ENCODE peak calls at places on chromosomes 7 and 10, in ten cellular contexts. K, M, R, Z, D, C, V, O, S and G are unnamed samples.

GRCh38 chr7:42735081-42735480 is 176.8 kb downstream of the C7orf25 start:
- DNase-seq in K (no peak), M (no peak), R (no peak), Z (no peak), D (no peak), C (no peak), V (no peak), O (no peak), S (no peak), G (no peak)

GRCh38 chr10:65194131-65194530 is 1672.9 kb downstream of the REEP3 start:
- DNase-seq in K (peak), M (no peak), R (no peak), Z (no peak), D (no peak), C (no peak), V (no peak), O (no peak), S (no peak), G (no peak)

GRCh38 chr7:122652851-122653250 is 46.1 kb downstream of the RNF133 start:
- DNase-seq in K (no peak), M (no peak), R (no peak), Z (no peak), D (no peak), C (no peak), V (no peak), O (no peak), S (no peak), G (no peak)

GRCh38 chr7:43954524-43955228 is 28.4 kb downstream of the UBE2D4 start:
- DNase-seq in K (peak), M (peak), R (peak), Z (peak), D (peak), C (no peak), V (peak), O (no peak), S (no peak), G (no peak)

GRCh38 chr7:144670251-144670650 is 165.6 kb downstream of the TPK1 start:
- DNase-seq in K (no peak), M (no peak), R (no peak), Z (no peak), D (no peak), C (no peak), V (no peak), O (no peak), S (no peak), G (no peak)

GRCh38 chr7:84336303-84336702 is 141.7 kb upstream of the SEMA3A start:
- DNase-seq in K (no peak), M (no peak), R (peak), Z (no peak), D (no peak), C (no peak), V (peak), O (no peak), S (no peak), G (no peak)

GRCh38 chr10:43221419-43222293 is 45.2 kb downstream of the RASGEF1A start:
- DNase-seq in K (no peak), M (peak), R (no peak), Z (peak), D (peak), C (peak), V (no peak), O (no peak), S (peak), G (peak)

GRCh38 chr7:27585781-27586447 is 76.8 kb downstream of the HIBADH start:
- DNase-seq in K (no peak), M (no peak), R (no peak), Z (no peak), D (no peak), C (no peak), V (no peak), O (no peak), S (no peak), G (no peak)

GRCh38 chr10:93496322-93497041 is at the start of gene CEP55:
- DNase-seq in K (peak), M (peak), R (peak), Z (peak), D (peak), C (peak), V (peak), O (peak), S (peak), G (peak)

GRCh38 chr10:100065084-100065660 is 16.5 kb downstream of the CPN1 start:
- DNase-seq in K (no peak), M (no peak), R (no peak), Z (no peak), D (no peak), C (no peak), V (no peak), O (no peak), S (no peak), G (peak)

GRCh38 chr7:99019523-99020412 is 124.1 kb downstream of the SMURF1 start:
- DNase-seq in K (no peak), M (peak), R (no peak), Z (no peak), D (peak), C (no peak), V (no peak), O (no peak), S (no peak), G (peak)

GRCh38 chr7:36129048-36129534 is 24.0 kb upstream of the EEPD1 start:
- DNase-seq in K (peak), M (no peak), R (no peak), Z (peak), D (peak), C (no peak), V (peak), O (no peak), S (no peak), G (peak)

GRCh38 chr10:28954211-28954610 is 276.9 kb downstream of the BAMBI start:
- DNase-seq in K (no peak), M (no peak), R (no peak), Z (no peak), D (no peak), C (no peak), V (peak), O (no peak), S (no peak), G (no peak)

GRCh38 chr7:158602905-158603772 is 15.5 kb upstream of the PTPRN2 start:
- DNase-seq in K (no peak), M (no peak), R (no peak), Z (no peak), D (no peak), C (no peak), V (peak), O (no peak), S (no peak), G (no peak)

GRCh38 chr10:77710759-77711682 is 73.4 kb upstream of the KCNMA1 start:
- DNase-seq in K (peak), M (peak), R (peak), Z (peak), D (peak), C (peak), V (peak), O (peak), S (peak), G (peak)

GRCh38 chr7:1461640-1462375 is 2.5 kb upstream of the MICALL2 start:
- DNase-seq in K (no peak), M (no peak), R (no peak), Z (no peak), D (no peak), C (no peak), V (no peak), O (no peak), S (no peak), G (no peak)

GRCh38 chr10:28668363-28669226 is 8.7 kb upstream of the BAMBI start:
- DNase-seq in K (no peak), M (peak), R (no peak), Z (peak), D (peak), C (peak), V (no peak), O (no peak), S (peak), G (peak)

GRCh38 chr10:89852872-89853271 is 151.5 kb downstream of the KIF20B start:
- DNase-seq in K (no peak), M (no peak), R (no peak), Z (no peak), D (no peak), C (no peak), V (no peak), O (no peak), S (no peak), G (no peak)

GRCh38 chr7:33108931-33109757 is at the start of gene RP9:
- DNase-seq in K (peak), M (peak), R (peak), Z (peak), D (peak), C (peak), V (peak), O (peak), S (peak), G (peak)

GRCh38 chr10:46022978-46023702 is 7.3 kb downstream of the NCOA4 start:
- DNase-seq in K (peak), M (peak), R (peak), Z (peak), D (peak), C (peak), V (peak), O (peak), S (peak), G (peak)
- TF ChIP-seq POLR2A in K (no peak), M (no peak), R (peak), Z (peak), D (peak), C (peak), V (peak), O (peak), S (no peak), G (no peak)

GRCh38 chr10:129678186-129678585 is 211.1 kb downstream of the MGMT start:
- DNase-seq in K (no peak), M (no peak), R (no peak), Z (peak), D (no peak), C (no peak), V (no peak), O (no peak), S (no peak), G (no peak)

GRCh38 chr10:129677377-129677927 is 210.4 kb downstream of the MGMT start:
- DNase-seq in K (no peak), M (no peak), R (no peak), Z (no peak), D (no peak), C (no peak), V (no peak), O (no peak), S (no peak), G (no peak)

GRCh38 chr10:129675027-129675769 is 208.2 kb downstream of the MGMT start:
- DNase-seq in K (no peak), M (no peak), R (no peak), Z (no peak), D (no peak), C (no peak), V (no peak), O (no peak), S (no peak), G (no peak)

GRCh38 chr10:129673292-129673691 is 206.3 kb downstream of the MGMT start:
- DNase-seq in K (no peak), M (no peak), R (no peak), Z (no peak), D (no peak), C (no peak), V (no peak), O (no peak), S (no peak), G (no peak)

GRCh38 chr10:129676014-129676413 is 209.0 kb downstream of the MGMT start:
- DNase-seq in K (no peak), M (no peak), R (no peak), Z (no peak), D (no peak), C (no peak), V (no peak), O (no peak), S (no peak), G (no peak)
- TF ChIP-seq POLR2A in K (no peak), M (no peak), R (no peak), Z (no peak), D (no peak), C (no peak), V (no peak), O (no peak), S (no peak), G (no peak)

GRCh38 chr7:87933605-87933952 is 472 bp upstream of the ADAM22 start:
- DNase-seq in K (no peak), M (no peak), R (no peak), Z (no peak), D (no peak), C (no peak), V (no peak), O (no peak), S (no peak), G (no peak)

GRCh38 chr7:87934699-87935372 is 785 bp downstream of the ADAM22 start:
- DNase-seq in K (no peak), M (no peak), R (peak), Z (no peak), D (no peak), C (peak), V (no peak), O (peak), S (peak), G (no peak)

GRCh38 chr7:87935373-87935706 is 1.3 kb downstream of the ADAM22 start:
- DNase-seq in K (no peak), M (no peak), R (no peak), Z (no peak), D (no peak), C (no peak), V (no peak), O (no peak), S (no peak), G (no peak)

GRCh38 chr7:87933953-87934698 is at the start of gene ADAM22:
- DNase-seq in K (peak), M (peak), R (peak), Z (peak), D (peak), C (peak), V (peak), O (peak), S (peak), G (peak)
- TF ChIP-seq POLR2A in K (peak), M (no peak), R (peak), Z (no peak), D (no peak), C (no peak), V (no peak), O (peak), S (peak), G (no peak)

DNA sequence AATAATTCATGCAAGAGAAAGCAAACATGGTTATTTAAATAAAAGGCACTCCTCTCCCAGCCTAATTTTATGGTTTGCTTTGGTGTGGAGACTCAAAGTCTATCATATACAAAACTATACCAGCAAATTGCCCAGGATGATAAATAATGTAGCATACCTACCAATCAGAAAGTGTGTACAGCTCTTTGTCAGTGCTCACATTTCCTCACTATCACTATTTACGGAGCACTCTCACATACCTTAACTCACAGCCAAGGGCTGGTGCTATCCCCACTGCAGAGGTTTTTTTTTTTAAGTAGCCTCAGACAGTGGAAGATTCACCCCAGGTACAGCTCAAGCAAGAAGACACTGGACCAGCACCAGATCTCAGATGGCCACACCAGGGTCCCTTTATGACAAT is 2.5 kb downstream of the PDLIM1 start:
- DNase-seq in K (no peak), M (no peak), R (no peak), Z (no peak), D (no peak), C (no peak), V (no peak), O (no peak), S (no peak), G (peak)
- TF ChIP-seq POLR2A in K (no peak), M (no peak), R (no peak), Z (no peak), D (no peak), C (no peak), V (no peak), O (no peak), S (no peak), G (no peak)

DNA sequence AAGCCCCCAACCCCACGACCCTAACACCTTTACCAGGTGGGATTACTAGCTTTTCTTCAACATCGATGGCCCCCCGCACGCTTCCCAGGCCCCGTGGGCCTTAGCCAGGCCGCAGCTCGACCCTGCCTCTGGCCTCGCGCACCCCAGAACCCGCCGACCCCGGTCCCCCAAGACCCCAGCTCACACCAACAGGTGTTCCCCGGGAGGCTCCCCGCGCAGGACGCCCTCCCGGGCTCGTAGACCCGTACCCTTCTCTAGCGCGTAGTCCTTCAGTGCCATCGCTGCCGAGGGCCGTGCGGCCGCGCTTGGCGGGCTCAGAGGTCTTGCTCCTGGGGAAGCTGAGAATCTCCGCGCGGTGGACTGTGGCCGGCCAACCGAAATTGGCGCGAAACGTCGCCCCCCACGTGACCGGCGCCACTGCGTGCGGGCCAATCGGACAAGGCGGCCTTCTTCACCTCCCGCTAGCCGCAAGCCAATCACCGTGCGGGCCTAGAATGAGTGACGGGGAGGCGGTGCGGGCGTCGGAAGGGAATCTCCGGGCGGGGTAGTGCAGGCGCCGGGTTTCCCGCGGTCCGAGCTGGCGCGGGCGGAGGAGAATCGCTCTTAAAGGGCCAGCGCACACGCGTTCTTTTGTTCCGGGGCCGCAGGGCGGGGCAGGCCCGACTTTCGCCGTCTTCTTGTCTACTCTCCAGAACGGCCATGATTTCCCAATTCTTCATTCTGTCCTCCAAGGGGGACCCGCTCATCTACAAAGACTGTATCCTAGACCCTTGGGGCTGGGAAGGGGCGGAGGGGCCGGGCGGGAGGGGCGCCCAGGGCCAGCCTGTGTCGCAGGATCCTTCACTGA is at the start of the genes AP4M1 and MCM7:
- DNase-seq in K (peak), M (peak), R (peak), Z (peak), D (peak), C (peak), V (peak), O (peak), S (peak), G (peak)
- TF ChIP-seq POLR2A in K (peak), M (no peak), R (peak), Z (peak), D (no peak), C (no peak), V (peak), O (peak), S (peak), G (no peak)

GRCh38 chr7:7640221-7641128 is at the start of gene UMAD1:
- DNase-seq in K (peak), M (peak), R (peak), Z (peak), D (peak), C (peak), V (peak), O (peak), S (peak), G (peak)
- TF ChIP-seq POLR2A in K (peak), M (peak), R (peak), Z (peak), D (peak), C (peak), V (peak), O (peak), S (peak), G (no peak)

GRCh38 chr10:80522756-80523363 is 14.8 kb upstream of the SH2D4B start:
- DNase-seq in K (no peak), M (no peak), R (no peak), Z (peak), D (no peak), C (no peak), V (no peak), O (no peak), S (no peak), G (no peak)
- TF ChIP-seq POLR2A in K (no peak), M (no peak), R (no peak), Z (no peak), D (no peak), C (no peak), V (no peak), O (no peak), S (no peak), G (no peak)